ENCODE peak calls at places on chromosomes 4 and X, in ten cellular contexts. X, W, C, B, F, I, N, G, L and R are unnamed samples.

GRCh38 chrX:22063284-22063683 is 31.2 kb downstream of the PHEX start:
- DNase-seq in W (peak), N (no peak), F (no peak), X (no peak), I (peak), B (no peak), G (no peak), C (no peak), L (peak), R (no peak)

GRCh38 chr4:99945718-99946345 is 586 bp downstream of the DNAJB14 start:
- DNase-seq in N (no peak), W (peak), B (no peak), G (no peak), F (no peak), I (no peak), C (peak), X (peak), L (peak), R (no peak)

GRCh38 chr4:53558061-53558801 is 33.1 kb downstream of the LNX1 start:
- DNase-seq in X (no peak), C (peak), N (no peak), B (no peak), F (peak), W (peak), G (no peak), L (peak), I (peak), R (no peak)

GRCh38 chr4:36244257-36245084 is at the start of gene ARAP2:
- DNase-seq in F (no peak), W (peak), X (peak), C (peak), I (peak), B (peak), L (peak), G (peak), N (peak), R (no peak)

GRCh38 chr4:182277402-182277801 is 34.2 kb downstream of the TENM3 start:
- DNase-seq in X (no peak), W (no peak), N (no peak), B (no peak), L (peak), C (peak), I (no peak), G (no peak), F (peak), R (peak)

GRCh38 chrX:18941896-18942295 is 42.0 kb downstream of the PHKA2 start:
- DNase-seq in X (no peak), N (no peak), F (no peak), C (no peak), W (no peak), B (no peak), L (no peak), G (no peak), I (no peak), R (no peak)

GRCh38 chrX:41388543-41388942 is 54.6 kb downstream of the DDX3X start:
- DNase-seq in B (no peak), G (no peak), W (no peak), L (no peak), X (no peak), C (no peak), I (no peak), F (no peak), N (no peak), R (no peak)

GRCh38 chr4:52655505-52655904 is 3.6 kb downstream of the USP46 start:
- DNase-seq in W (peak), X (no peak), N (no peak), F (no peak), C (no peak), L (no peak), I (no peak), G (no peak), B (no peak), R (no peak)

GRCh38 chr4:108113229-108113628 is 55.5 kb downstream of the LEF1 start:
- DNase-seq in F (no peak), B (no peak), X (no peak), I (no peak), L (no peak), W (no peak), C (no peak), N (no peak), G (no peak), R (no peak)

GRCh38 chrX:18883234-18883960 is 100.5 kb downstream of the PHKA2 start:
- DNase-seq in I (no peak), B (no peak), F (no peak), N (no peak), C (no peak), X (peak), G (peak), L (no peak), W (peak), R (no peak)

GRCh38 chrX:19893722-19894121 is 6.3 kb upstream of the SH3KBP1 start:
- DNase-seq in X (no peak), L (peak), N (no peak), B (no peak), W (peak), G (no peak), I (no peak), F (peak), C (peak), R (peak)

GRCh38 chr4:93776386-93777080 is 52.0 kb upstream of the ATOH1 start:
- DNase-seq in C (peak), L (peak), W (peak), G (no peak), I (no peak), B (no peak), F (peak), N (no peak), X (no peak), R (no peak)

GRCh38 chrX:152821145-152821765 is 9.3 kb downstream of the CETN2 start:
- DNase-seq in G (no peak), C (peak), W (peak), I (peak), X (no peak), L (no peak), F (peak), N (no peak), B (peak), R (peak)

GRCh38 chr4:136687596-136687995 is 844.7 kb downstream of the PCDH18 start:
- DNase-seq in N (no peak), G (no peak), C (no peak), X (no peak), L (no peak), B (no peak), F (no peak), I (no peak), W (no peak), R (no peak)

GRCh38 chr4:133095591-133095990 is 53.5 kb upstream of the PCDH10 start:
- DNase-seq in X (no peak), C (no peak), G (no peak), I (no peak), F (no peak), W (peak), N (no peak), B (no peak), L (peak), R (peak)

GRCh38 chr4:108328033-108328732 is 159.5 kb upstream of the LEF1 start:
- DNase-seq in W (no peak), G (no peak), B (no peak), C (no peak), F (no peak), N (no peak), L (no peak), X (no peak), I (no peak), R (no peak)

GRCh38 chr4:183471960-183472708 is 27.7 kb downstream of the CDKN2AIP start:
- DNase-seq in C (peak), X (peak), I (peak), W (peak), N (peak), F (peak), G (peak), B (peak), L (peak), R (peak)

GRCh38 chr4:79831119-79831528 is 241.9 kb downstream of the ANTXR2 start:
- DNase-seq in C (no peak), X (no peak), N (no peak), W (no peak), B (no peak), F (no peak), G (no peak), I (no peak), L (no peak), R (no peak)

GRCh38 chr4:133402616-133403015 is 253.5 kb downstream of the PCDH10 start:
- DNase-seq in F (peak), G (no peak), B (no peak), I (no peak), C (no peak), N (no peak), L (peak), X (no peak), W (peak), R (peak)

GRCh38 chr4:4862665-4863482 is 3.4 kb downstream of the MSX1 start:
- DNase-seq in I (peak), N (peak), L (no peak), W (no peak), B (no peak), C (no peak), G (no peak), F (no peak), X (no peak), R (no peak)

GRCh38 chrX:77962068-77962902 is 7.2 kb downstream of the PGAM4 start:
- DNase-seq in I (no peak), W (no peak), C (peak), F (no peak), X (no peak), B (no peak), L (no peak), G (no peak), N (no peak), R (no peak)

GRCh38 chr4:47543331-47543730 is 58.3 kb downstream of the ATP10D start:
- DNase-seq in I (no peak), X (no peak), F (no peak), N (no peak), W (peak), C (peak), G (no peak), B (no peak), L (no peak), R (no peak)

GRCh38 chr4:137125011-137125410 is 407.3 kb downstream of the PCDH18 start:
- DNase-seq in L (peak), B (no peak), I (no peak), W (no peak), C (peak), F (peak), X (no peak), N (no peak), G (no peak), R (peak)

GRCh38 chrX:129997081-129997480 is 14.6 kb downstream of the BCORL1 start:
- DNase-seq in G (no peak), N (no peak), C (no peak), B (no peak), I (no peak), X (no peak), L (no peak), W (no peak), F (no peak), R (no peak)

GRCh38 chr4:673349-674091 is 556 bp downstream of the ATP5ME start:
- DNase-seq in B (no peak), F (peak), I (peak), W (peak), G (peak), X (peak), L (no peak), C (no peak), N (no peak), R (no peak)

GRCh38 chr4:66430856-66431255 is 760.6 kb upstream of the EPHA5 start:
- DNase-seq in W (peak), L (peak), X (no peak), C (peak), B (no peak), G (no peak), F (peak), N (no peak), I (peak), R (no peak)

GRCh38 chrX:150406559-150406958 is 43.4 kb downstream of the MAMLD1 start:
- DNase-seq in F (no peak), C (peak), L (peak), G (no peak), N (no peak), B (no peak), X (no peak), W (no peak), I (no peak), R (no peak)

GRCh38 chr4:54173281-54173912 is 55.7 kb upstream of the PDGFRA start:
- DNase-seq in X (no peak), C (no peak), I (no peak), W (no peak), F (no peak), B (no peak), N (no peak), L (no peak), G (no peak), R (peak)

GRCh38 chr4:81472249-81473085 is 760 bp upstream of the RASGEF1B start:
- DNase-seq in N (no peak), B (peak), W (no peak), F (peak), I (peak), G (peak), X (no peak), L (peak), C (no peak), R (peak)
- TF ChIP-seq CTCF in N (peak), B (no peak), W (peak), F (peak), I (peak), G (peak), X (no peak), L (no peak), C (no peak), R (peak)

DNA sequence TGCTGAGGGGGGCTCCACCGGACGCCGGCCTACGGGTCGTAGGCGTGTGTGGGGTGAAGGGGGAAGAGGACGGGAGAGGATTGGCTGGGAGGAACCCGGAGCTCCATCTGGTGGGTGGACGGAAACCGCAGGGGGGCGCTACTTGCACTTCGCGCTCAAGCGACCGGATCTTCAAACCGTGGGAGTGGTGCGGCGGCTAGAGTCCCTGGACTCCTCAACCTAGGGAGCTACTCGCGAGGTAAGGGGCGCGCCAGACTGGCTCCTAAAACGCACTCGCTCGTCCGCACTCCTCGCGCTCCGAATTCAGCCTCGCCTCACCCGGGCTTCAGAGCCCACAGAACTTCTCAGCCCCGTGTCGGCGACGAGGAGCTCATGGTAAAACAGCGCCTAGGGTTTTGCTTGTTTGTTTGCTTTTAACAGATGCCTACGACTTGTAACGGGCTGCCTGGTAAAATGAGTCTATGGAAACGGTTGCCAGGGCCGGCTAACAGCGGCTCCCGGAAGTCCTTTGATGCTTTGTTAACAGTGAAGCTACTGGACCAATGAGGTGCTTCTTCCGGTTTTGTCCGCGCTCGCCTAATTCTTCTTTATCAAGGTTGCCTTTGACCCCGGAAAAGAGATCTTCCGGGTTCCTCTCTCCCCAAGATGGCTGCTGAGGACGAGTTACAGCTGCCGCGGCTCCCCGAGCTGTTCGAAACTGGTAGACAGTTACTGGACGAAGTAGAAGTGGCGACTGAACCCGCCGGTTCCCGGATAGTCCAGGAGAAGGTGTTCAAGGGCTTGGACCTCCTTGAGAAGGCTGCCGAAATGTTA is at the start of gene IGBP1:
- DNase-seq in C (peak), N (peak), F (peak), I (peak), X (peak), L (peak), W (peak), G (peak), B (peak), R (peak)
- TF ChIP-seq CTCF in C (peak), N (peak), F (peak), I (peak), X (peak), L (peak), W (peak), G (peak), B (peak), R (peak)

GRCh38 chrX:13690836-13691235 is 1.9 kb downstream of the RAB9A start:
- DNase-seq in L (no peak), B (no peak), W (no peak), N (no peak), G (no peak), I (no peak), C (no peak), F (no peak), X (no peak), R (no peak)
- TF ChIP-seq CTCF in L (no peak), B (no peak), W (no peak), N (no peak), G (no peak), I (peak), C (no peak), F (peak), X (no peak), R (peak)

GRCh38 chr4:38884254-38884653 is 16.6 kb downstream of the FAM114A1 start:
- DNase-seq in F (no peak), G (no peak), C (no peak), W (no peak), I (no peak), L (no peak), B (no peak), X (no peak), N (no peak), R (no peak)

GRCh38 chr4:38894340-38894982 is 26.9 kb downstream of the FAM114A1 start:
- DNase-seq in L (peak), B (no peak), N (no peak), X (no peak), F (no peak), W (no peak), C (peak), G (no peak), I (no peak), R (no peak)

GRCh38 chr4:38891051-38891738 is 23.6 kb downstream of the FAM114A1 start:
- DNase-seq in G (no peak), B (no peak), C (no peak), I (no peak), L (no peak), X (no peak), N (no peak), F (no peak), W (no peak), R (no peak)

GRCh38 chr4:38889143-38889542 is 21.5 kb downstream of the FAM114A1 start:
- DNase-seq in X (no peak), C (peak), G (no peak), F (peak), N (no peak), I (no peak), L (peak), B (no peak), W (peak), R (peak)
- TF ChIP-seq CTCF in X (no peak), C (no peak), G (no peak), F (no peak), N (no peak), I (no peak), L (no peak), B (no peak), W (no peak), R (no peak)

DNA sequence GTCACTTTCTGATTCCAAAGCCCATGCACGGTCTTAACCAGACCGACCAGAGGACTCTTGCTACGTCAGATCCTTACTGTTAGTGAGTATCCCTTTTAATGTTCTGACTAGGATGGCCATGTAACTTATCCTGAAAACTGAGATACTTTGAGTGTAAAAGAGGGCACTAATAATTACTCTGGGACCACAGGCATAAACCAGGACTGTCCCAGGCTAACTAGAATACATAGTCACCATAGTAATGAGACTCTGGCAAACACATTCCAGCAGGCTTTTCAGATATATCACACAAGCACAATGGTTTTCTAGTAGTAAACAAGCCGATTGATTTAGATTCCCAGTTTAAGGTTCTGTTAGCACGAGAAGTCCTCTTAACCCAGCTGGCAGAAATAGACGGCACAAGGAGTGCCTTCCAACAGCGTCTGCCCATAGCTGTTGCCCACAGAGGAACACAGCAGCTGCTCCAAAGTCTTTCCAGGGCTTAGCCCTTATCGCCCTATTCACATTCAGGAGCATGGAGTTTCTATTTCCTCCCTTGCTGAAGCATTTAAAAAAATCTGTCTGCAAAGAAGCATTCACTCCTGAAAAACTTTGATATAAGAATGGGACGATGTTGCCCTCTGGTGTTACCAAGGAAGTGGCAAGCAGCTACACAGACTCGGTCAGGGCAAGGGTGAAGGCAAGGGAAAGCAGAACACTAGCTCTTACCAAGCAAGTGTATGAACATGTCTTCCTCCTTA is 92.4 kb downstream of the CXCL13 start:
- DNase-seq in F (peak), C (peak), X (no peak), N (no peak), W (peak), B (peak), G (no peak), I (peak), L (peak), R (peak)
- TF ChIP-seq CTCF in F (peak), C (peak), X (peak), N (peak), W (peak), B (peak), G (peak), I (peak), L (peak), R (peak)

GRCh38 chr4:102390438-102390837 is 45.2 kb upstream of the SLC39A8 start:
- DNase-seq in W (peak), L (peak), G (no peak), C (no peak), X (no peak), I (no peak), F (peak), N (no peak), B (no peak), R (no peak)
- TF ChIP-seq CTCF in W (peak), L (no peak), G (no peak), C (no peak), X (no peak), I (no peak), F (no peak), N (no peak), B (no peak), R (no peak)

GRCh38 chr4:185592845-185593488 is 57.7 kb upstream of the PDLIM3 start:
- DNase-seq in G (no peak), X (no peak), B (no peak), L (no peak), W (peak), I (no peak), C (no peak), N (no peak), F (no peak), R (no peak)
- TF ChIP-seq CTCF in G (no peak), X (no peak), B (no peak), L (no peak), W (no peak), I (no peak), C (peak), N (no peak), F (no peak), R (no peak)